ENCODE peak calls at places on chromosome 3, in four cellular contexts. One of them, this sample, is unnamed.

GRCh38 chr3:197428117-197428761 is 127.5 kb downstream of the BDH1 start:
- DNase-seq in psoas muscle: no peak
- DNase-seq in left lung: no peak
- DNase-seq in glutamatergic neuron: peak
- DNase-seq in this sample: no peak

GRCh38 chr3:39505866-39506738 is 38.6 kb downstream of the MOBP start:
- DNase-seq in left lung: no peak
- DNase-seq in glutamatergic neuron: no peak
- DNase-seq in psoas muscle: no peak
- DNase-seq in this sample: no peak

GRCh38 chr3:46107682-46108081 is 80.4 kb upstream of the XCR1 start:
- DNase-seq in glutamatergic neuron: no peak
- DNase-seq in psoas muscle: no peak
- DNase-seq in left lung: no peak
- DNase-seq in this sample: no peak

GRCh38 chr3:176087066-176087697 is 1110.1 kb downstream of the TBL1XR1 start:
- DNase-seq in left lung: no peak
- DNase-seq in glutamatergic neuron: no peak
- DNase-seq in psoas muscle: no peak
- DNase-seq in this sample: no peak

GRCh38 chr3:133394561-133395311 is 5.1 kb upstream of the BFSP2 start:
- DNase-seq in psoas muscle: no peak
- DNase-seq in left lung: no peak
- DNase-seq in glutamatergic neuron: no peak
- DNase-seq in this sample: no peak

GRCh38 chr3:108031893-108032292 is 58.9 kb downstream of the CD47 start:
- DNase-seq in psoas muscle: no peak
- DNase-seq in glutamatergic neuron: no peak
- DNase-seq in left lung: no peak
- DNase-seq in this sample: no peak

GRCh38 chr3:25783661-25784512 is 644 bp upstream of the NGLY1 start:
- DNase-seq in left lung: no peak
- DNase-seq in glutamatergic neuron: peak
- DNase-seq in psoas muscle: no peak
- DNase-seq in this sample: no peak

GRCh38 chr3:12716605-12717121 is 42.4 kb downstream of the TMEM40 start:
- DNase-seq in glutamatergic neuron: no peak
- DNase-seq in left lung: no peak
- DNase-seq in psoas muscle: no peak
- DNase-seq in this sample: no peak

GRCh38 chr3:24249523-24249922 is 245.1 kb downstream of the THRB start:
- DNase-seq in left lung: no peak
- DNase-seq in psoas muscle: no peak
- DNase-seq in glutamatergic neuron: no peak
- DNase-seq in this sample: no peak

GRCh38 chr3:193732391-193732790 is 139.4 kb downstream of the OPA1 start:
- DNase-seq in glutamatergic neuron: no peak
- DNase-seq in psoas muscle: no peak
- DNase-seq in left lung: no peak
- DNase-seq in this sample: no peak

GRCh38 chr3:150169279-150169970 is 198.7 kb upstream of the PFN2 start:
- DNase-seq in left lung: no peak
- DNase-seq in glutamatergic neuron: no peak
- DNase-seq in psoas muscle: no peak
- DNase-seq in this sample: no peak

GRCh38 chr3:70028311-70028710 is 28.8 kb downstream of the SAMMSON start:
- DNase-seq in psoas muscle: no peak
- DNase-seq in left lung: no peak
- DNase-seq in glutamatergic neuron: no peak
- DNase-seq in this sample: no peak

GRCh38 chr3:186096295-186096694 is 12.6 kb downstream of the ETV5 start:
- DNase-seq in psoas muscle: no peak
- DNase-seq in glutamatergic neuron: no peak
- DNase-seq in left lung: no peak
- DNase-seq in this sample: no peak

GRCh38 chr3:46710229-46710628 is 7.4 kb downstream of the PRSS50 start:
- DNase-seq in left lung: no peak
- DNase-seq in psoas muscle: no peak
- DNase-seq in glutamatergic neuron: no peak
- DNase-seq in this sample: no peak

GRCh38 chr3:57464011-57464410 is 80.1 kb downstream of the DNAH12 start:
- DNase-seq in psoas muscle: no peak
- DNase-seq in left lung: no peak
- DNase-seq in glutamatergic neuron: no peak
- DNase-seq in this sample: no peak

GRCh38 chr3:57464801-57465200 is 79.3 kb downstream of the DNAH12 start:
- DNase-seq in psoas muscle: no peak
- DNase-seq in glutamatergic neuron: no peak
- DNase-seq in left lung: no peak
- DNase-seq in this sample: no peak
- TF ChIP-seq CTCF in psoas muscle: no peak
- TF ChIP-seq CTCF in glutamatergic neuron: no peak
- TF ChIP-seq CTCF in left lung: no peak
- TF ChIP-seq CTCF in this sample: no peak

GRCh38 chr3:126896067-126896441 is 86.9 kb upstream of the PLXNA1 start:
- DNase-seq in left lung: no peak
- DNase-seq in glutamatergic neuron: no peak
- DNase-seq in psoas muscle: no peak
- DNase-seq in this sample: no peak

GRCh38 chr3:126891791-126892190 is 91.1 kb upstream of the PLXNA1 start:
- DNase-seq in psoas muscle: no peak
- DNase-seq in glutamatergic neuron: no peak
- DNase-seq in left lung: peak
- DNase-seq in this sample: no peak

GRCh38 chr3:126895178-126896066 is 87.5 kb upstream of the PLXNA1 start:
- DNase-seq in left lung: no peak
- DNase-seq in glutamatergic neuron: no peak
- DNase-seq in psoas muscle: no peak
- DNase-seq in this sample: no peak

GRCh38 chr3:126894516-126894915 is 88.4 kb upstream of the PLXNA1 start:
- DNase-seq in left lung: no peak
- DNase-seq in psoas muscle: no peak
- DNase-seq in glutamatergic neuron: no peak
- DNase-seq in this sample: no peak

DNA sequence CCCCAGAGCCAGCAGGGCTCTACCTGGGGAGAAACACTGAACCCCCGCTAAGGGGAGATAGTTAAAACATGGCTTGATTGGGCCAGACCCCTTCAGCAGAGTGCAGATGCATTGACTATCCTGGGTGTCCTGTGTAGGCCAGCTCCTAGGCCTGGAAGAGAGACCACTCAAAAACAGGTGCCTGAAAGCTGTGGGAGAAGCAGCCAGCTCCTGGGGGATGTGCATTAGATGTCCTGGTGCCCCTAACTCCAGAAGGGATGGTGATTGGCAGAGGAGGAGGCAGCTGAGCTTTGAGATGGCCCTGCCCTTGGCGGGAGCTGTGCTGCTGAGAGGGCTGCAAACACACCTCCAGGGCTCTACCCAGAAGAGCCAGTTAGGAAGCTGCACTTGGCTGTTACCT is 89.3 kb upstream of the PLXNA1 start:
- DNase-seq in psoas muscle: no peak
- DNase-seq in left lung: no peak
- DNase-seq in glutamatergic neuron: no peak
- DNase-seq in this sample: no peak
- TF ChIP-seq CTCF in psoas muscle: no peak
- TF ChIP-seq CTCF in left lung: no peak
- TF ChIP-seq CTCF in glutamatergic neuron: no peak
- TF ChIP-seq CTCF in this sample: no peak

GRCh38 chr3:184284696-184285095 is 8.9 kb downstream of the ECE2 start:
- DNase-seq in glutamatergic neuron: peak
- DNase-seq in psoas muscle: no peak
- DNase-seq in left lung: no peak
- DNase-seq in this sample: no peak
- TF ChIP-seq CTCF in glutamatergic neuron: no peak
- TF ChIP-seq CTCF in psoas muscle: no peak
- TF ChIP-seq CTCF in left lung: no peak
- TF ChIP-seq CTCF in this sample: no peak

DNA sequence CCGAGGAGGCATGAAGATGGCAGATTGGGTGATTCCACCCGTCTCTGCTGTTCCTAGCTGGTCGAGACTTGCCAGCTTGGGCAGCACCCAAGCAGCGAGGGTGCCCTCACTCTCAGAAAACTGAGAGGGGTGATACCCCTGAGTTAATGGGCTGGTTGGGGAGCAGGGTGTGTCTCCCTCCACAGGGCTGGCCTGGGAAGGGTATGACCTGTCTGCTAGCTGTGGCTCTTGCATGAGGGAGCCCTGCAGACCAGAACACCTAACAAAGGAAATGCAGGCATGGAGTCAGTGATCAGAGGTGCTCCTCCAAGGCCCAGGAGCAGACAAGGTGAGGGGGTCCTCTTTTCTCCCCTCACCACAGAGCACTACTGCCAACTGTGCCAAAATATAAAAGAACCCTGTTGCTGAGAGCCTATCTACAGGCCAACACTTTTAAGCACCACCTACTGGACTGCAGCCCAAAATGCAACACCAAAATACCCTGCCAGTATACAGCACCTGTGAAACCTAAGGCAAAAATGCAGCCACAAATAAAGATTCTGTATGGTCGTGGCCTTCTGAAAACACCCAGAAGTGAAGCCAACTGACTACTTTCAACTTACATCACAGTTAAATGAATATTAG is 35.8 kb upstream of the PPM1L start:
- DNase-seq in left lung: no peak
- DNase-seq in psoas muscle: no peak
- DNase-seq in glutamatergic neuron: no peak
- DNase-seq in this sample: no peak
- TF ChIP-seq CTCF in left lung: no peak
- TF ChIP-seq CTCF in psoas muscle: no peak
- TF ChIP-seq CTCF in glutamatergic neuron: no peak
- TF ChIP-seq CTCF in this sample: no peak

GRCh38 chr3:142000341-142000870 is 124.0 kb downstream of the ATP1B3 start:
- DNase-seq in glutamatergic neuron: no peak
- DNase-seq in psoas muscle: no peak
- DNase-seq in left lung: no peak
- DNase-seq in this sample: no peak

GRCh38 chr3:141996437-141996836 is 120.0 kb downstream of the ATP1B3 start:
- DNase-seq in psoas muscle: no peak
- DNase-seq in left lung: no peak
- DNase-seq in glutamatergic neuron: no peak
- DNase-seq in this sample: no peak

GRCh38 chr3:141994856-141995255 is 118.4 kb downstream of the ATP1B3 start:
- DNase-seq in glutamatergic neuron: no peak
- DNase-seq in psoas muscle: no peak
- DNase-seq in left lung: no peak
- DNase-seq in this sample: no peak

GRCh38 chr3:142003291-142003690 is 126.8 kb downstream of the ATP1B3 start:
- DNase-seq in glutamatergic neuron: no peak
- DNase-seq in left lung: no peak
- DNase-seq in psoas muscle: no peak
- DNase-seq in this sample: no peak

GRCh38 chr3:141998674-141999290 is 122.3 kb downstream of the ATP1B3 start:
- DNase-seq in psoas muscle: no peak
- DNase-seq in left lung: no peak
- DNase-seq in glutamatergic neuron: no peak
- DNase-seq in this sample: no peak
- TF ChIP-seq CTCF in psoas muscle: peak
- TF ChIP-seq CTCF in left lung: peak
- TF ChIP-seq CTCF in glutamatergic neuron: no peak
- TF ChIP-seq CTCF in this sample: no peak

DNA sequence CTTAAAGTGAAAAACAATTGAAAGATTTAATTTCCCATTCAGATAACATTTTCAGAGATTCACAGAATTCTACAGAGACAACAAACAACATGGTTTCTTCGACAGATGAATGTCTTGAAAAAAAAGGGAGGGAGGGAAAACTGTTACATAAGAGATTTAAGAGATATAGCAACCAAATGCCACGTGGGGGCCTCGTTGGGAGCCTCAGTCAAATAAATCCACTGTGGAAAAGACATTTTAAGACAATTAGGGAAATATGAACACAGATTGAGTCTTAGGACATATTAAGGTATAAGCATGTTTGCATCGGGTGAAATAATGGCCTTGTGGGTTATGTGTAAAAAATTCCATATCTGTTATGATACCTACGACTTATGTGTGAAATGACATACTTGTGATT is 5.0 kb upstream of the PRRT3 start:
- DNase-seq in left lung: no peak
- DNase-seq in psoas muscle: no peak
- DNase-seq in glutamatergic neuron: no peak
- DNase-seq in this sample: no peak
- TF ChIP-seq CTCF in left lung: no peak
- TF ChIP-seq CTCF in psoas muscle: no peak
- TF ChIP-seq CTCF in glutamatergic neuron: no peak
- TF ChIP-seq CTCF in this sample: no peak

GRCh38 chr3:28268989-28269388 is 27.6 kb downstream of the CMC1 start:
- DNase-seq in glutamatergic neuron: no peak
- DNase-seq in left lung: no peak
- DNase-seq in psoas muscle: no peak
- DNase-seq in this sample: no peak

GRCh38 chr3:28279770-28280169 is 38.4 kb downstream of the CMC1 start:
- DNase-seq in psoas muscle: no peak
- DNase-seq in glutamatergic neuron: no peak
- DNase-seq in left lung: no peak
- DNase-seq in this sample: no peak

GRCh38 chr3:28267984-28268849 is 26.8 kb downstream of the CMC1 start:
- DNase-seq in glutamatergic neuron: no peak
- DNase-seq in psoas muscle: no peak
- DNase-seq in left lung: no peak
- DNase-seq in this sample: no peak

GRCh38 chr3:28278918-28279317 is 37.5 kb downstream of the CMC1 start:
- DNase-seq in glutamatergic neuron: no peak
- DNase-seq in psoas muscle: no peak
- DNase-seq in left lung: no peak
- DNase-seq in this sample: no peak

GRCh38 chr3:28273837-28274236 is 32.4 kb downstream of the CMC1 start:
- DNase-seq in left lung: no peak
- DNase-seq in glutamatergic neuron: no peak
- DNase-seq in psoas muscle: no peak
- DNase-seq in this sample: no peak
- TF ChIP-seq CTCF in left lung: no peak
- TF ChIP-seq CTCF in glutamatergic neuron: no peak
- TF ChIP-seq CTCF in psoas muscle: no peak
- TF ChIP-seq CTCF in this sample: no peak

GRCh38 chr3:126389112-126389791 is 5.5 kb upstream of the CFAP100 start:
- DNase-seq in glutamatergic neuron: peak
- DNase-seq in left lung: peak
- DNase-seq in psoas muscle: peak
- DNase-seq in this sample: peak
- TF ChIP-seq CTCF in glutamatergic neuron: peak
- TF ChIP-seq CTCF in left lung: peak
- TF ChIP-seq CTCF in psoas muscle: peak
- TF ChIP-seq CTCF in this sample: no peak